ENCODE peak calls at places on chromosomes 2 and 18, in six cellular contexts. One of them, this sample, is unnamed.
A peak's percentile ranks its signal among the peaks of the same experiment; 100 is the strongest.

GRCh38 chr2:65612654-65613053 is 180.3 kb upstream of the SPRED2 start:
- DNase-seq in AG09309: no peak
- DNase-seq in GM23338: peak; percentile 51
- DNase-seq in HCT116: no peak
- DNase-seq in suprapubic skin: no peak
- DNase-seq in AG08395: no peak
- DNase-seq in this sample: peak; percentile 22

GRCh38 chr2:205930209-205930608 is 155.8 kb downstream of the INO80D start:
- DNase-seq in AG09309: no peak
- DNase-seq in AG08395: peak; percentile 27
- DNase-seq in suprapubic skin: no peak
- DNase-seq in GM23338: peak; percentile 19
- DNase-seq in HCT116: no peak
- DNase-seq in this sample: no peak

GRCh38 chr18:50877545-50878265 is 1.2 kb upstream of the ME2 start:
- DNase-seq in HCT116: no peak
- DNase-seq in suprapubic skin: no peak
- DNase-seq in AG08395: no peak
- DNase-seq in GM23338: no peak
- DNase-seq in AG09309: no peak
- DNase-seq in this sample: no peak

GRCh38 chr18:48947583-48947982 is 3.2 kb downstream of the SMAD7 start:
- DNase-seq in GM23338: no peak
- DNase-seq in AG09309: no peak
- DNase-seq in AG08395: no peak
- DNase-seq in HCT116: no peak
- DNase-seq in suprapubic skin: no peak
- DNase-seq in this sample: peak; percentile 56

GRCh38 chr2:160583162-160583522 is 89.5 kb upstream of the RBMS1 start:
- DNase-seq in AG09309: no peak
- DNase-seq in HCT116: no peak
- DNase-seq in AG08395: no peak
- DNase-seq in GM23338: no peak
- DNase-seq in suprapubic skin: no peak
- DNase-seq in this sample: peak; percentile 33

GRCh38 chr18:4068552-4069158 is 386.5 kb downstream of the DLGAP1 start:
- DNase-seq in AG09309: peak; percentile 11
- DNase-seq in suprapubic skin: no peak
- DNase-seq in GM23338: peak; percentile 81
- DNase-seq in HCT116: peak; percentile 51
- DNase-seq in AG08395: peak; percentile 59
- DNase-seq in this sample: peak; percentile 26

GRCh38 chr2:221779614-221780067 is 207.5 kb upstream of the EPHA4 start:
- DNase-seq in suprapubic skin: no peak
- DNase-seq in HCT116: no peak
- DNase-seq in AG08395: peak; percentile 12
- DNase-seq in AG09309: no peak
- DNase-seq in GM23338: no peak
- DNase-seq in this sample: no peak

GRCh38 chr2:65227035-65227470 is 578 bp upstream of the ACTR2 start:
- DNase-seq in suprapubic skin: no peak
- DNase-seq in HCT116: no peak
- DNase-seq in AG08395: peak; percentile 3
- DNase-seq in AG09309: no peak
- DNase-seq in GM23338: peak; percentile 27
- DNase-seq in this sample: peak; percentile 6

GRCh38 chr2:23926289-23926749 is 604 bp downstream of the ATAD2B start:
- DNase-seq in AG09309: no peak
- DNase-seq in AG08395: peak; percentile 8
- DNase-seq in suprapubic skin: peak; percentile 81
- DNase-seq in GM23338: peak; percentile 65
- DNase-seq in HCT116: no peak
- DNase-seq in this sample: peak; percentile 24

GRCh38 chr2:168698959-168699358 is 103.5 kb upstream of the NOSTRIN start:
- DNase-seq in suprapubic skin: no peak
- DNase-seq in AG08395: no peak
- DNase-seq in HCT116: no peak
- DNase-seq in AG09309: no peak
- DNase-seq in GM23338: no peak
- DNase-seq in this sample: no peak

GRCh38 chr2:240441326-240441992 is 6.0 kb downstream of the GPC1 start:
- DNase-seq in AG09309: no peak
- DNase-seq in GM23338: no peak
- DNase-seq in suprapubic skin: no peak
- DNase-seq in AG08395: no peak
- DNase-seq in HCT116: no peak
- DNase-seq in this sample: no peak

GRCh38 chr2:238105506-238106338 is 5.6 kb downstream of the ESPNL start:
- DNase-seq in AG09309: no peak
- DNase-seq in suprapubic skin: peak; percentile 70
- DNase-seq in GM23338: no peak
- DNase-seq in HCT116: no peak
- DNase-seq in AG08395: no peak
- DNase-seq in this sample: no peak

GRCh38 chr2:1731512-1731962 is 12.8 kb downstream of the PXDN start:
- DNase-seq in GM23338: no peak
- DNase-seq in HCT116: no peak
- DNase-seq in AG08395: peak; percentile 69
- DNase-seq in AG09309: no peak
- DNase-seq in suprapubic skin: peak; percentile 69
- DNase-seq in this sample: peak; percentile 98

GRCh38 chr2:239839306-239839705 is 185.8 kb downstream of the NDUFA10 start:
- DNase-seq in AG08395: no peak
- DNase-seq in GM23338: no peak
- DNase-seq in AG09309: no peak
- DNase-seq in HCT116: no peak
- DNase-seq in suprapubic skin: peak; percentile 44
- DNase-seq in this sample: no peak

GRCh38 chr2:37880546-37880945 is 44.5 kb upstream of the RMDN2 start:
- DNase-seq in GM23338: no peak
- DNase-seq in HCT116: no peak
- DNase-seq in suprapubic skin: no peak
- DNase-seq in AG08395: no peak
- DNase-seq in AG09309: no peak
- DNase-seq in this sample: no peak

GRCh38 chr2:219645631-219646527 is 18.4 kb downstream of the SLC4A3 start:
- DNase-seq in AG08395: peak; percentile 91
- DNase-seq in suprapubic skin: peak; percentile 40
- DNase-seq in GM23338: peak; percentile 33
- DNase-seq in AG09309: peak; percentile 56
- DNase-seq in HCT116: peak; percentile 65
- DNase-seq in this sample: peak; percentile 85

GRCh38 chr18:58992301-58993231 is 127.9 kb downstream of the ZNF532 start:
- DNase-seq in suprapubic skin: no peak
- DNase-seq in AG08395: no peak
- DNase-seq in HCT116: no peak
- DNase-seq in GM23338: no peak
- DNase-seq in AG09309: no peak
- DNase-seq in this sample: peak; percentile 11

GRCh38 chr2:221911316-221911715 is 339.2 kb upstream of the EPHA4 start:
- DNase-seq in AG09309: no peak
- DNase-seq in suprapubic skin: no peak
- DNase-seq in HCT116: no peak
- DNase-seq in GM23338: peak; percentile 21
- DNase-seq in AG08395: no peak
- DNase-seq in this sample: no peak

GRCh38 chr18:59231877-59232276 is 11.9 kb downstream of the GRP start:
- DNase-seq in GM23338: no peak
- DNase-seq in HCT116: no peak
- DNase-seq in AG09309: no peak
- DNase-seq in suprapubic skin: no peak
- DNase-seq in AG08395: no peak
- DNase-seq in this sample: no peak

GRCh38 chr2:151851761-151852160 is 23.5 kb upstream of the ARL5A start:
- DNase-seq in AG08395: peak; percentile 12
- DNase-seq in AG09309: no peak
- DNase-seq in suprapubic skin: no peak
- DNase-seq in HCT116: no peak
- DNase-seq in GM23338: no peak
- DNase-seq in this sample: peak; percentile 39

GRCh38 chr2:191538334-191538910 is 139.5 kb upstream of the NABP1 start:
- DNase-seq in suprapubic skin: no peak
- DNase-seq in AG09309: no peak
- DNase-seq in HCT116: no peak
- DNase-seq in AG08395: no peak
- DNase-seq in GM23338: no peak
- DNase-seq in this sample: no peak